ENCODE peak calls at places on chromosomes 1 and 21, in ten cellular contexts. H is choroid plexus epithelial cell; X is NB4; M is uterus; Q is cardiac fibroblast; J is nucleus accumbens; E is MCF 10A; I is NCI-H748 treated with DMSO at 0.1 percent for 48 hours; L is stimulated activated CD8-positive, alpha-beta memory T cell treated with anti-CD3 and anti-CD28 coated beads, Interleukin-7, amount 100 ng/mL, for 48 hours; Y is mucosa of gallbladder. Z is an unnamed sample.

GRCh38 chr1:103106426-103107321 is 1.6 kb downstream of the COL11A1 start:
- DNase-seq in H (peak), X (peak), M (no peak), Q (peak), J (no peak), E (peak), I (no peak), L (no peak), Y (peak), Z (peak)

GRCh38 chr1:50424045-50424939 is 1.0 kb upstream of the DMRTA2 start:
- DNase-seq in H (no peak), X (peak), M (no peak), Q (no peak), J (no peak), E (no peak), I (no peak), L (no peak), Y (no peak), Z (peak)

GRCh38 chr1:153357853-153358690 is at the start of gene S100A9:
- DNase-seq in H (no peak), X (peak), M (no peak), Q (no peak), J (no peak), E (no peak), I (no peak), L (no peak), Y (no peak), Z (no peak)

GRCh38 chr1:107352850-107353249 is 212.0 kb downstream of the NTNG1 start:
- DNase-seq in H (no peak), X (no peak), M (no peak), Q (no peak), J (no peak), E (no peak), I (no peak), L (no peak), Y (no peak), Z (no peak)

GRCh38 chr1:93552751-93553455 is 105.0 kb downstream of the FNBP1L start:
- DNase-seq in H (peak), X (peak), M (no peak), Q (peak), J (no peak), E (peak), I (no peak), L (no peak), Y (no peak), Z (no peak)

GRCh38 chr21:33642896-33643657 is 776 bp downstream of the ITSN1 start:
- DNase-seq in H (peak), X (peak), M (peak), Q (peak), J (no peak), E (peak), I (no peak), L (no peak), Y (no peak), Z (peak)

GRCh38 chr1:54376085-54377039 is 29.8 kb downstream of the SSBP3 start:
- DNase-seq in H (no peak), X (no peak), M (no peak), Q (no peak), J (no peak), E (no peak), I (no peak), L (no peak), Y (no peak), Z (no peak)

GRCh38 chr1:218945050-218945449 is 228.6 kb upstream of the LYPLAL1 start:
- DNase-seq in H (peak), X (no peak), M (no peak), Q (peak), J (no peak), E (peak), I (no peak), L (no peak), Y (no peak), Z (no peak)

GRCh38 chr1:235525314-235525713 is 21.1 kb upstream of the B3GALNT2 start:
- DNase-seq in H (no peak), X (no peak), M (no peak), Q (no peak), J (no peak), E (no peak), I (no peak), L (no peak), Y (no peak), Z (no peak)

GRCh38 chr1:197928849-197929336 is 11.7 kb downstream of the LHX9 start:
- DNase-seq in H (no peak), X (peak), M (no peak), Q (no peak), J (no peak), E (no peak), I (no peak), L (no peak), Y (no peak), Z (peak)

GRCh38 chr1:244050835-244051444 is at the start of gene ZBTB18:
- DNase-seq in H (peak), X (peak), M (no peak), Q (peak), J (no peak), E (peak), I (peak), L (no peak), Y (no peak), Z (peak)

GRCh38 chr1:228867093-228867950 is 132.0 kb downstream of the RHOU start:
- DNase-seq in H (peak), X (peak), M (no peak), Q (no peak), J (no peak), E (no peak), I (no peak), L (no peak), Y (no peak), Z (peak)

GRCh38 chr1:170823120-170823519 is 112.2 kb upstream of the MROH9 start:
- DNase-seq in H (peak), X (no peak), M (no peak), Q (peak), J (no peak), E (peak), I (no peak), L (no peak), Y (no peak), Z (no peak)

GRCh38 chr21:32537569-32537881 is 47.8 kb downstream of the TCP10L start:
- DNase-seq in H (no peak), X (no peak), M (no peak), Q (no peak), J (no peak), E (peak), I (no peak), L (no peak), Y (no peak), Z (no peak)

GRCh38 chr1:156368889-156369684 is at the start of gene RHBG:
- DNase-seq in H (peak), X (peak), M (no peak), Q (no peak), J (no peak), E (peak), I (peak), L (no peak), Y (peak), Z (peak)

GRCh38 chr1:98314591-98314990 is 346.9 kb upstream of the SNX7 start:
- DNase-seq in H (no peak), X (no peak), M (no peak), Q (no peak), J (no peak), E (no peak), I (no peak), L (no peak), Y (no peak), Z (no peak)

GRCh38 chr1:200625381-200625824 is 4.9 kb upstream of the KIF14 start:
- DNase-seq in H (peak), X (no peak), M (no peak), Q (peak), J (no peak), E (peak), I (no peak), L (no peak), Y (no peak), Z (no peak)

GRCh38 chr1:33257759-33258712 is 1.7 kb downstream of the ZNF362 start:
- DNase-seq in H (peak), X (no peak), M (no peak), Q (no peak), J (no peak), E (no peak), I (no peak), L (no peak), Y (peak), Z (peak)

GRCh38 chr1:79714664-79715063 is 708.1 kb upstream of the ADGRL4 start:
- DNase-seq in H (no peak), X (no peak), M (no peak), Q (no peak), J (no peak), E (no peak), I (no peak), L (no peak), Y (no peak), Z (no peak)

GRCh38 chr1:223022641-223023473 is 120.2 kb downstream of the TLR5 start:
- DNase-seq in H (no peak), X (no peak), M (no peak), Q (no peak), J (no peak), E (no peak), I (no peak), L (no peak), Y (no peak), Z (peak)

GRCh38 chr1:2044510-2045319 is 5.5 kb upstream of the PRKCZ start:
- DNase-seq in H (peak), X (peak), M (peak), Q (peak), J (peak), E (peak), I (no peak), L (peak), Y (peak), Z (peak)

GRCh38 chr1:1082239-1083180 is 8.4 kb upstream of the RNF223 start:
- DNase-seq in H (no peak), X (no peak), M (no peak), Q (no peak), J (no peak), E (no peak), I (no peak), L (no peak), Y (no peak), Z (no peak)

GRCh38 chr1:11176081-11176706 is 13.0 kb upstream of the ANGPTL7 start:
- DNase-seq in H (peak), X (no peak), M (no peak), Q (no peak), J (no peak), E (no peak), I (no peak), L (no peak), Y (no peak), Z (peak)

GRCh38 chr1:37734629-37735591 is 30.0 kb downstream of the EPHA10 start:
- DNase-seq in H (no peak), X (no peak), M (no peak), Q (no peak), J (no peak), E (no peak), I (no peak), L (no peak), Y (peak), Z (peak)

GRCh38 chr1:51729824-51730284 is 113.0 kb downstream of the OSBPL9 start:
- DNase-seq in H (peak), X (peak), M (no peak), Q (peak), J (no peak), E (peak), I (no peak), L (no peak), Y (no peak), Z (peak)

Z was measured in ELF-1.